ENCODE peak calls at places on chromosomes 4 and X, in six cellular contexts. V, Z, R, Y, T and J are unnamed samples.

GRCh38 chr4:18318682-18319410 is 297.3 kb upstream of the LCORL start:
- DNase-seq in V (no peak), Y (no peak), R (peak; percentile 91), Z (no peak), T (no peak), J (no peak)

GRCh38 chrX:39729834-39730670 is 367.7 kb downstream of the BCOR start:
- DNase-seq in T (no peak), V (peak; percentile 67), R (no peak), Z (no peak), Y (no peak), J (peak; percentile 21)

GRCh38 chrX:103585421-103586313 is at the start of gene TCEAL4:
- DNase-seq in T (no peak), Y (no peak), R (peak; percentile 36), V (peak; percentile 6), Z (peak; percentile 51), J (peak; percentile 49)

GRCh38 chr4:161916010-161916409 is 247.8 kb downstream of the FSTL5 start:
- DNase-seq in T (no peak), V (no peak), Z (no peak), Y (no peak), R (no peak), J (no peak)

GRCh38 chr4:148452970-148453369 is 10.8 kb upstream of the NR3C2 start:
- DNase-seq in T (no peak), R (no peak), Z (no peak), Y (no peak), V (no peak), J (no peak)

GRCh38 chrX:1466232-1466661 is 13.5 kb upstream of the ASMTL start:
- DNase-seq in Y (no peak), Z (no peak), V (no peak), R (no peak), T (no peak), J (no peak)

GRCh38 chr4:7101692-7102515 is 34.0 kb upstream of the GRPEL1 start:
- DNase-seq in T (peak; percentile 63), R (peak; percentile 54), Y (peak; percentile 52), V (peak; percentile 71), Z (peak; percentile 73), J (peak; percentile 82)

GRCh38 chrX:139759637-139760036 is 51.7 kb upstream of the MCF2 start:
- DNase-seq in R (peak; percentile 18), T (no peak), Z (peak; percentile 24), Y (no peak), V (peak; percentile 15), J (no peak)

GRCh38 chrX:53684415-53685192 is 1.9 kb downstream of the HUWE1 start:
- DNase-seq in Z (no peak), Y (no peak), R (no peak), V (no peak), T (no peak), J (peak; percentile 88)

GRCh38 chr4:152283806-152284470 is 252.0 kb downstream of the FBXW7 start:
- DNase-seq in Y (no peak), Z (no peak), T (no peak), V (no peak), R (peak; percentile 16), J (no peak)

GRCh38 chr4:76002176-76002575 is 5.1 kb downstream of the CXCL9 start:
- DNase-seq in Y (no peak), Z (peak; percentile 19), T (no peak), R (peak; percentile 65), V (no peak), J (no peak)

GRCh38 chr4:110164251-110164650 is 34.2 kb downstream of the ELOVL6 start:
- DNase-seq in R (no peak), Z (no peak), T (no peak), Y (no peak), V (no peak), J (no peak)

GRCh38 chr4:110160616-110161015 is 37.8 kb downstream of the ELOVL6 start:
- DNase-seq in Y (no peak), R (no peak), Z (no peak), T (no peak), V (no peak), J (no peak)

GRCh38 chr4:110165382-110166285 is 32.8 kb downstream of the ELOVL6 start:
- DNase-seq in R (peak; percentile 60), T (no peak), Z (peak; percentile 19), Y (no peak), V (peak; percentile 24), J (no peak)

GRCh38 chr4:110163327-110164070 is 34.9 kb downstream of the ELOVL6 start:
- DNase-seq in Y (no peak), T (no peak), Z (peak; percentile 42), R (no peak), V (no peak), J (no peak)

GRCh38 chr4:110164856-110165255 is 33.6 kb downstream of the ELOVL6 start:
- DNase-seq in T (no peak), V (no peak), R (no peak), Y (no peak), Z (no peak), J (no peak)
- TF ChIP-seq JUN in T (no peak), V (no peak), R (no peak), Y (no peak), Z (no peak), J (no peak)

GRCh38 chr4:47031011-47031678 is at the start of gene GABRB1:
- DNase-seq in Z (peak; percentile 1), R (peak; percentile 62), T (peak; percentile 23), Y (no peak), V (no peak), J (peak; percentile 73)

GRCh38 chr4:47032405-47033106 is 1.2 kb downstream of the GABRB1 start:
- DNase-seq in Z (peak; percentile 30), Y (peak; percentile 37), T (peak; percentile 59), V (peak; percentile 8), R (peak; percentile 38), J (peak; percentile 87)

DNA sequence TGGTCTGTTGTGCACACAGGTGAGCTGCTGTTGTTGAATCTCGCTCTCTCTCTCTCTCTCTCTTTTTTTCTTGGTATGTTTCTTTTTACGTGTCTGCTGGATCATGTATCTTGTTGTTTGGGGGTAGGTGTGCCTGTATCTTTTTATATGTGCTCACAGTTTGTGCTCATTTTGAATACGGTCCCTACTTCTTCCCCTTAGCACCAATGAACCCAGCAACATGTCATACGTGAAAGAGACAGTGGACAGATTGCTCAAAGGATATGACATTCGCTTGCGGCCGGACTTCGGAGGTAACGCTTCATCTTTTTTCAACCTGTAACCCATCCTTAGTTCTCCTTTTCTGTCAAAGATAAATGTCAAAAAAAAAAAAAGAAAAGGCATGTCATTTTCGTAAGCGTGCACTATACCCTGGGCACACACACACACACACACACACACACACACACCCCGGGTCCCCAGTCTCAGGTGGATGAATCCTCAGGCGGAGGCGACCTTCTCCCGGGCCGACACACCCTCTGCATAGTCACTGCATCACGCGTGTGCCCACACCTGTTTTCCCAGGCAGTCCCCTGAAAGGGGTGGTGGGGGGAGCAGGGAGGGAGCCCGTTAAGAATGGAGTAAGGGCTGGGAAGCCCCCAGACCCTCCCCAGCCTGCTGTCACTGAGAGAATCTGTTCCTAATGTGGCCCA is 492 bp downstream of the GABRB1 start:
- DNase-seq in R (no peak), V (no peak), Y (no peak), T (no peak), Z (no peak), J (no peak)
- TF ChIP-seq JUN in R (no peak), V (no peak), Y (no peak), T (no peak), Z (no peak), J (no peak)

GRCh38 chrX:68114573-68115199 is 318.6 kb downstream of the OPHN1 start:
- DNase-seq in V (no peak), Z (peak; percentile 31), Y (no peak), R (no peak), T (no peak), J (no peak)
- TF ChIP-seq JUN in V (no peak), Z (no peak), Y (no peak), R (no peak), T (no peak), J (no peak)

DNA sequence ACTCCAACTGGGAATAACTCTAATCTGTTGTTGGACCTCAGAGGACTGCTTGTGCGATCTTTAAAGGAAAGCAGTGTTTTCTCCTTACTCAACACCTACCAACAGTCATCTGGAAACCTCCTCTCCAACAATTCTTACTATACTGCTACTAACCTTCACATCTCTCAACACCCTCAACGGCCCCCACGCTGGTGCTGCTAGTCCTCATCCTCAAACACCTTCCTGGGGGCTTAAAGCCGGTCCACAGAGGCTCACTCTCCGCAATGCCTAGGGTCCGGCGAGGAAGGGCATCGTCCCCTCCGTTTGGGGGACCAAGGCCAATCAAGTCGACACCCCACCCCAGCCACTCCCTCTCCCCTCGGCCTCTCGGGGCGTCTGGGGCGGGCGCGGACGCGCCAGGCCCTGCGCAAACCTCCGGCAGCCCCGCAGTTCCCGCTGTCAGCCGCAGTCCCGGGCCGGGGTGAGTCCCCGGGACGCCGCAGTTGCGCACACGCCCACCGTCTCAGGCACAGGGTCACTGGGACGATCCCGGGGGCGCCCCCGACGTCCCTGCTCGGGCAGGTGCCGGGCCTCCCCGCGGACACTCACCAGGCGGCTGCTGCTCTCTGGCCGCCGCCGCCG is 418 bp downstream of the TAB3 start:
- DNase-seq in R (peak; percentile 18), Y (no peak), Z (no peak), V (peak; percentile 40), T (no peak), J (peak; percentile 13)
- TF ChIP-seq JUN in R (no peak), Y (no peak), Z (no peak), V (no peak), T (no peak), J (no peak)

DNA sequence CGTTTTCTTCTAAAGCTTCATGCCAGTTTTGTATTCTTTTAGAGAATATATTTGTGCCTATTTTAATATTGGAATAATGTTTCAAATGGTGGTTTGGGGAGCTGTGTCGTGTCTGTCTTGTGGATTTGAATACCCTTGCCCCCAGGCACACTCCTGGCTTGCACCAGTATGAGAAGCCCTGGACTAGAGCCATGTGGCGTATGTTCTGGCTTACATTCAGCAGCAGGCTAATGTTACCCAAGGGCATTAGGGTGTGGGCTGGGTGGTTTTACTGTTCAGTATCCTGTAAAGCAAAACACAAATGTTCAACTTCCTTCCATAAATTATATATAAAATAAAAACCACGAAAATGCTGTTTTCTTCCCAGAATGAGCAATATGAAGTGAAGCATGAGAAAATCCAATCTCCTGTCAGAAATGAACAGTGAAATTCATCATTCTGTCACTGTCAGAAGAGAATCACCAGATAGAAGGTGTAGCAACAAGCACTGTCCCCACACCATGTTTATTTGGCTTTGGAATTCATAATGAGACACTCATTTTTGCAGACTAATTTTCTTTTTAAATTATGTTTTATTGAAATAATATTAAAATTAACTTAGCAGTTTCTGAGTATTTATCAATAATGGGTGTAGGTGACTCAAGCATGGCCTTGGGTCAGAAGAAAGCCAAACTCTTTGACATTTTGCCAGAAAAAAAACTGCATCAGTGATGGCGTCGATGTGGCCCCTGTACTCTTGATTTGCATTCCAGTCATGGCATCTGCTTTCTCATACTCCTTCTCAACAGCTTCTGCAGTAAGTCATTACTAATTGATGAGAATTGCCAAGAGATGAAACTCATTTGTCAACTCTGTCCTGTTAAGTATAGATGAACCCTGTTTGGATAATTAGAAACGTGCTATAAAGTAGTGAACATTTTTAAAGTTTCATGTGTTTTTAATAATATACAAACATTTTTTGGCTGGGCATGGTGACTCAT is 43.8 kb downstream of the WWC2 start:
- DNase-seq in Y (no peak), T (no peak), Z (peak; percentile 8), R (peak; percentile 55), V (no peak), J (no peak)
- TF ChIP-seq JUN in Y (no peak), T (no peak), Z (no peak), R (no peak), V (no peak), J (no peak)

GRCh38 chrX:75522565-75523411 is at the start of gene ZDHHC15:
- DNase-seq in R (peak; percentile 0), T (peak; percentile 27), Y (no peak), Z (no peak), V (no peak), J (peak; percentile 53)
- TF ChIP-seq JUN in R (no peak), T (no peak), Y (no peak), Z (no peak), V (no peak), J (no peak)